ENCODE peak calls at places on chromosomes 1 and 21, in eight cellular contexts. F is iPS-NIHi11; U is posterior vena cava; M is AG09319; T is stimulated activated CD8-positive, alpha-beta memory T cell treated with anti-CD3 and anti-CD28 coated beads, Interleukin-2, amount 100 ng/mL, for 1 hour; I is T follicular helper cell; J is iPS DF 19.7; C is aorta. X is an unnamed sample.
A peak's percentile ranks its signal among the peaks of the same experiment; 100 is the strongest.

GRCh38 chr1:101025283-101025679 is 303 bp downstream of the DPH5 start:
- DNase-seq in F (peak; percentile 16), U (no peak), M (no peak), T (no peak), I (no peak), J (no peak), C (no peak), X (no peak)

GRCh38 chr21:37636152-37636860 is 269.7 kb downstream of the DYRK1A start:
- DNase-seq in F (no peak), U (no peak), M (peak; percentile 1), T (no peak), I (no peak), J (no peak), C (no peak), X (no peak)

GRCh38 chr1:74425669-74426068 is 86.7 kb downstream of the LRRC53 start:
- DNase-seq in F (no peak), U (no peak), M (no peak), T (no peak), I (no peak), J (no peak), C (no peak), X (no peak)

GRCh38 chr21:45464309-45464708 is 59.3 kb downstream of the COL18A1 start:
- DNase-seq in F (no peak), U (no peak), M (no peak), T (no peak), I (no peak), J (no peak), C (peak; percentile 13), X (no peak)

GRCh38 chr1:80448081-80448480 is 1352.7 kb upstream of the ADGRL2 start:
- DNase-seq in F (no peak), U (no peak), M (no peak), T (no peak), I (no peak), J (no peak), C (no peak), X (no peak)

GRCh38 chr1:220886470-220887201 is 7.4 kb downstream of the HLX start:
- DNase-seq in F (no peak), U (no peak), M (no peak), T (no peak), I (no peak), J (no peak), C (peak; percentile 65), X (no peak)

GRCh38 chr1:111202707-111203623 is 2.5 kb upstream of the DENND2D start:
- DNase-seq in F (peak; percentile 64), U (peak; percentile 61), M (no peak), T (no peak), I (no peak), J (no peak), C (no peak), X (no peak)

GRCh38 chr1:199273837-199274379 is 635.1 kb downstream of the PTPRC start:
- DNase-seq in F (peak; percentile 33), U (no peak), M (no peak), T (no peak), I (no peak), J (no peak), C (no peak), X (no peak)

GRCh38 chr1:180849031-180849775 is 63.5 kb upstream of the KIAA1614 start:
- DNase-seq in F (no peak), U (no peak), M (no peak), T (no peak), I (no peak), J (no peak), C (no peak), X (no peak)

GRCh38 chr1:171642197-171642596 is 10.3 kb downstream of the MYOC start:
- DNase-seq in F (no peak), U (no peak), M (no peak), T (no peak), I (no peak), J (no peak), C (no peak), X (no peak)

GRCh38 chr1:207925210-207925609 is 14.3 kb upstream of the CD34 start:
- DNase-seq in F (peak; percentile 52), U (peak; percentile 82), M (no peak), T (no peak), I (no peak), J (peak; percentile 25), C (peak; percentile 83), X (no peak)

GRCh38 chr1:72485786-72486185 is 203.4 kb upstream of the NEGR1 start:
- DNase-seq in F (no peak), U (no peak), M (peak; percentile 4), T (no peak), I (no peak), J (no peak), C (no peak), X (no peak)

GRCh38 chr1:37485902-37486679 is 11.7 kb downstream of the ZC3H12A start:
- DNase-seq in F (no peak), U (no peak), M (no peak), T (no peak), I (no peak), J (no peak), C (no peak), X (no peak)

X was measured in activated naive CD8-positive, alpha-beta T cell treated with anti-CD3 and anti-CD28 coated beads, Interleukin-2, amount 50 U/mL, for 16 hours.